ENCODE peak calls at places on chromosomes 11 and 22, in nine cellular contexts. I, S, F, V, A, H, Y, L and U are unnamed samples. For H3K36me3 and H3K27me3, the result is how much of the 10 kb centered on the place peaks cover.

GRCh38 chr11:86577663-86578636 is 94.5 kb downstream of the ME3 start:
- DNase-seq in I (peak), S (no peak), Y (no peak), H (peak), A (no peak), V (peak), F (peak), L (peak), U (peak)

GRCh38 chr11:23288001-23288783 is 427.9 kb upstream of the CCDC179 start:
- DNase-seq in V (no peak), S (no peak), F (peak), L (peak), A (no peak), I (peak), H (no peak), Y (no peak), U (peak)

GRCh38 chr22:48881326-48881980 is 946.2 kb downstream of the BRD1 start:
- DNase-seq in I (no peak), Y (no peak), S (no peak), F (no peak), L (no peak), H (peak), V (no peak), A (peak), U (no peak)

GRCh38 chr11:77596626-77597025 is 6.9 kb downstream of the AQP11 start:
- DNase-seq in L (peak), S (no peak), A (no peak), V (no peak), H (no peak), Y (no peak), I (peak), F (peak), U (no peak)

GRCh38 chr22:23497016-23497885 is 82.8 kb downstream of the IGLL1 start:
- DNase-seq in V (no peak), F (no peak), H (no peak), A (no peak), Y (no peak), S (no peak), I (no peak), L (no peak), U (no peak)

GRCh38 chr11:69382131-69383128 is 88.5 kb downstream of the MYEOV start:
- DNase-seq in H (peak), S (no peak), V (peak), A (peak), Y (no peak), L (no peak), F (no peak), I (peak), U (peak)

GRCh38 chr11:81237139-81237538 is 1496.5 kb downstream of the FAM181B start:
- DNase-seq in I (peak), L (peak), Y (peak), V (no peak), F (peak), S (no peak), A (no peak), H (no peak), U (no peak)

GRCh38 chr11:120807414-120808150 is 216.3 kb upstream of the TBCEL start:
- DNase-seq in F (peak), L (peak), Y (no peak), V (no peak), I (peak), S (no peak), A (no peak), H (no peak), U (peak)

GRCh38 chr11:86919557-86920210 is 35.5 kb downstream of the FZD4 start:
- DNase-seq in H (no peak), V (no peak), L (peak), A (no peak), S (no peak), I (peak), F (peak), Y (peak), U (no peak)

GRCh38 chr22:44200855-44201550 is 20.3 kb downstream of the PARVG start:
- DNase-seq in Y (no peak), H (no peak), I (no peak), L (no peak), A (no peak), F (no peak), V (peak), S (no peak), U (no peak)

GRCh38 chr11:126930100-126930841 is 70.3 kb downstream of the KIRREL3 start:
- DNase-seq in I (no peak), V (no peak), S (no peak), A (no peak), F (no peak), Y (no peak), H (no peak), L (no peak), U (no peak)

GRCh38 chr22:31229402-31230140 is 17.5 kb downstream of the LIMK2 start:
- DNase-seq in A (no peak), S (no peak), H (peak), V (peak), F (peak), Y (peak), L (no peak), I (no peak), U (peak)

GRCh38 chr11:85495918-85496317 is 131.2 kb downstream of the DLG2 start:
- DNase-seq in V (no peak), Y (no peak), F (no peak), L (no peak), A (no peak), S (no peak), H (no peak), I (no peak), U (no peak)
- H3K4me3 ChIP-seq in V (no peak), Y (no peak), F (no peak), L (no peak), A (no peak), S (no peak), H (no peak), I (no peak), U (no peak)

GRCh38 chr11:47284151-47284550 is 14.2 kb downstream of the MADD start:
- DNase-seq in H (no peak), V (no peak), I (no peak), A (no peak), L (no peak), F (no peak), Y (no peak), S (no peak), U (no peak)

GRCh38 chr11:47289856-47290255 is 19.9 kb downstream of the MADD start:
- DNase-seq in V (no peak), Y (no peak), F (no peak), L (no peak), I (no peak), H (no peak), S (no peak), A (no peak), U (no peak)

GRCh38 chr11:47285969-47286770 is 16.2 kb downstream of the MADD start:
- DNase-seq in Y (no peak), I (no peak), S (no peak), V (no peak), L (no peak), H (no peak), A (no peak), F (no peak), U (no peak)

GRCh38 chr11:47282462-47282861 is 12.5 kb downstream of the MADD start:
- DNase-seq in F (no peak), I (no peak), L (no peak), S (no peak), Y (no peak), V (no peak), A (no peak), H (no peak), U (no peak)

DNA sequence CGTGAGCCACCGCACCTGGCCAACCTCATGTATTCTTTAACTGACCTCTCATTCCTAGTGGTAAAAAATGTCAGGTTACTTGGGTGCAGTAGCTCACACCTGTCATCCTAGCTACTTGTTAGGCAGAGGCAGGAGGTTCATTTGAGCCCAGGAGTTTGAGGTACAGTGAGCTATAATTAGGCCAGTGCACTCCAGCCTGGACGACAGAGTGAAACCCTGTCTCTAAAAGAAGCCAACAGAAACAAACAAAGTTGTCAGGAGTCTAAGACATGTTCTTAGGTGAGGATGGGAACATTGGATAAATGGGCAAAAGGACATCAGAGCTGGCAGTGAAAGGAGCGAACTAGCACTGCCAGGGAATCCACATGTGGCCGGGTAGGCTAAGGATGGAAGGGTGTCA is 18.1 kb downstream of the MADD start:
- DNase-seq in L (no peak), Y (no peak), V (no peak), H (no peak), F (no peak), I (no peak), A (no peak), S (no peak), U (no peak)
- H3K36me3 ChIP-seq in L (half or more), Y (under half), V (under half), H (half or more), F (half or more), I (under half), A (half or more), S (half or more), U (under half)

GRCh38 chr22:26555478-26555877 is 34.5 kb downstream of the TPST2 start:
- DNase-seq in S (no peak), A (no peak), F (no peak), V (no peak), I (no peak), H (peak), Y (no peak), L (no peak), U (no peak)

GRCh38 chr22:26552466-26552865 is 37.5 kb downstream of the TPST2 start:
- DNase-seq in H (no peak), Y (no peak), V (no peak), I (no peak), S (no peak), A (no peak), L (peak), F (peak), U (no peak)

GRCh38 chr22:26553056-26553752 is 36.7 kb downstream of the TPST2 start:
- DNase-seq in S (no peak), A (no peak), H (no peak), L (peak), I (peak), F (peak), V (no peak), Y (no peak), U (peak)

GRCh38 chr22:26556904-26557303 is 33.0 kb downstream of the TPST2 start:
- DNase-seq in H (no peak), Y (no peak), F (no peak), S (no peak), V (no peak), A (no peak), L (no peak), I (no peak), U (no peak)

DNA sequence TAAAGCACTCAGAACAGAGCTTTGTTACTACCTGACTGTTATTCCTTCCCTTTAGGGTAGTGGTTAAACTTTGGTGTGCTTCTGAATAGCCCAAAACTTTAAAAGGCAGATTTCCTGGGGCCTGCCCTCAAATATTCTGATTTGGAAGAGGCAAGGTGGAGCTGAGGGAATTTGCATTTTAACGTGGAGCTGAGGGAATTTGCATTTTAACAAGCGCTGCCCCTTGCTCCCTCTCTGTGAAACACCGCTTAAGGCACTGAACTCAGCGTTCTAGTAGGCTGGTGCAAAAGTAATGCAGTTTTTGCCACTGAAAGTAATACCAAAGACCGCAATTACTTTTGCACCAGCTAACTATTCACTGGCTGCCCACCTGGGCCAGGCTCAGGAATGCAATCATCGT is 35.0 kb downstream of the TPST2 start:
- DNase-seq in V (no peak), F (no peak), I (no peak), Y (no peak), H (no peak), A (no peak), S (no peak), L (no peak), U (no peak)
- H3K27me3 ChIP-seq in V (under half), F (under half), I (under half), Y (under half), H (under half), A (under half), S (under half), L (under half), U (under half)

DNA sequence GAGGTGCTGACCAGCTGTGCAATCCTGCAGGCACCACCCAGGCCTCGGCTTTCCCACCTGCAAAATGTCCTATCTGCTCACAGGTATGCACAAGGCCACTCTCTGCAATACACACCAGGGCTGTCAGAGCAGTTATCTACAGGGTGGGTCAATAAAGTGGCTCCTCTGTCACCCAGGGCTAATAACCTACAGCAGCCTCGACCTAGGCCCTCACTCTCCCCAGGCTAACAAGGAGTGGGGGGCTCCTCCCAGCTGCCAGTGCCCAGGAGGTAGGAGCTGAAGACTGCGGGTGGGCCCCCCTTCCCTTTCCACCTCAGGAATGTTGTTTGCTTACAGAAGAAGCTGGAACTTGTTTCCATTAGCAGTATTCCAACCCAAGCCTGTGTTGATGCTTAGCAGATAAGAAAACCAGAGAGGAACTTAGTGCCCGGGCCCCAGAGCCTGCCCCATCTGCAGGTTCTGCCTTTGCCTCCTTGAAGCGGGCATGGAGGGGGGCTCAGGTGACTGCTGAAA is 26.8 kb downstream of the MYH9 start:
- DNase-seq in Y (no peak), F (peak), H (no peak), V (no peak), L (no peak), I (no peak), A (no peak), S (no peak), U (no peak)
- H3K4me3 ChIP-seq in Y (no peak), F (no peak), H (peak), V (no peak), L (no peak), I (no peak), A (no peak), S (peak), U (no peak)